ENCODE peak calls at places on chromosomes 16 and 17, in eight cellular contexts. One of them, this sample, is unnamed.
A peak's percentile ranks its signal among the peaks of the same experiment; 100 is the strongest.

GRCh38 chr17:18981642-18982424 is 22.7 kb downstream of the FAM83G start:
- DNase-seq in tibial nerve: no peak
- DNase-seq in GM12878: no peak
- DNase-seq in transverse colon: peak; percentile 92
- DNase-seq in K562: peak; percentile 59
- DNase-seq in suprapubic skin: no peak
- DNase-seq in sigmoid colon: no peak
- DNase-seq in A549: peak; percentile 82
- DNase-seq in this sample: no peak

GRCh38 chr17:71484546-71484945 is 636.3 kb upstream of the SOX9 start:
- DNase-seq in tibial nerve: no peak
- DNase-seq in K562: no peak
- DNase-seq in GM12878: no peak
- DNase-seq in transverse colon: no peak
- DNase-seq in suprapubic skin: no peak
- DNase-seq in A549: no peak
- DNase-seq in sigmoid colon: no peak
- DNase-seq in this sample: no peak

GRCh38 chr17:82551779-82552457 is 32.4 kb downstream of the FOXK2 start:
- DNase-seq in A549: peak; percentile 96
- DNase-seq in K562: peak; percentile 84
- DNase-seq in tibial nerve: peak; percentile 51
- DNase-seq in GM12878: no peak
- DNase-seq in sigmoid colon: peak; percentile 91
- DNase-seq in transverse colon: peak; percentile 82
- DNase-seq in suprapubic skin: peak; percentile 88
- DNase-seq in this sample: peak; percentile 85

GRCh38 chr17:45680360-45680759 is 103.8 kb upstream of the CRHR1 start:
- DNase-seq in transverse colon: no peak
- DNase-seq in GM12878: no peak
- DNase-seq in sigmoid colon: no peak
- DNase-seq in K562: no peak
- DNase-seq in suprapubic skin: no peak
- DNase-seq in tibial nerve: no peak
- DNase-seq in A549: no peak
- DNase-seq in this sample: no peak

GRCh38 chr16:15952265-15952711 is 2.9 kb downstream of the ABCC1 start:
- DNase-seq in transverse colon: no peak
- DNase-seq in tibial nerve: no peak
- DNase-seq in sigmoid colon: no peak
- DNase-seq in suprapubic skin: no peak
- DNase-seq in K562: no peak
- DNase-seq in A549: no peak
- DNase-seq in GM12878: no peak
- DNase-seq in this sample: no peak

GRCh38 chr16:28549301-28549899 is 4.3 kb upstream of the SGF29 start:
- DNase-seq in suprapubic skin: no peak
- DNase-seq in transverse colon: no peak
- DNase-seq in K562: no peak
- DNase-seq in tibial nerve: no peak
- DNase-seq in sigmoid colon: no peak
- DNase-seq in A549: peak; percentile 45
- DNase-seq in GM12878: no peak
- DNase-seq in this sample: no peak

GRCh38 chr16:55822280-55822810 is 10.6 kb downstream of the CES1 start:
- DNase-seq in K562: no peak
- DNase-seq in sigmoid colon: no peak
- DNase-seq in transverse colon: no peak
- DNase-seq in suprapubic skin: peak; percentile 20
- DNase-seq in tibial nerve: no peak
- DNase-seq in A549: no peak
- DNase-seq in GM12878: no peak
- DNase-seq in this sample: no peak

GRCh38 chr17:68029512-68030215 is 5.9 kb upstream of the KPNA2 start:
- DNase-seq in A549: no peak
- DNase-seq in sigmoid colon: no peak
- DNase-seq in GM12878: no peak
- DNase-seq in tibial nerve: no peak
- DNase-seq in suprapubic skin: no peak
- DNase-seq in K562: peak; percentile 43
- DNase-seq in transverse colon: no peak
- DNase-seq in this sample: no peak

GRCh38 chr17:28154242-28154641 is 111.8 kb downstream of the NLK start:
- DNase-seq in suprapubic skin: no peak
- DNase-seq in GM12878: no peak
- DNase-seq in K562: no peak
- DNase-seq in sigmoid colon: no peak
- DNase-seq in tibial nerve: no peak
- DNase-seq in A549: no peak
- DNase-seq in transverse colon: no peak
- DNase-seq in this sample: no peak

GRCh38 chr17:27088767-27089078 is 205.2 kb upstream of the WSB1 start:
- DNase-seq in A549: no peak
- DNase-seq in sigmoid colon: no peak
- DNase-seq in tibial nerve: no peak
- DNase-seq in GM12878: no peak
- DNase-seq in K562: no peak
- DNase-seq in suprapubic skin: no peak
- DNase-seq in transverse colon: no peak
- DNase-seq in this sample: no peak

GRCh38 chr17:79993390-79994221 is 42.1 kb downstream of the TBC1D16 start:
- DNase-seq in suprapubic skin: peak; percentile 93
- DNase-seq in transverse colon: peak; percentile 80
- DNase-seq in tibial nerve: peak; percentile 71
- DNase-seq in K562: no peak
- DNase-seq in sigmoid colon: peak; percentile 96
- DNase-seq in A549: peak; percentile 96
- DNase-seq in GM12878: no peak
- DNase-seq in this sample: peak; percentile 93

GRCh38 chr16:57470683-57471082 is 8.2 kb downstream of the POLR2C start:
- DNase-seq in tibial nerve: no peak
- DNase-seq in K562: no peak
- DNase-seq in transverse colon: peak; percentile 78
- DNase-seq in A549: no peak
- DNase-seq in sigmoid colon: no peak
- DNase-seq in GM12878: no peak
- DNase-seq in suprapubic skin: no peak
- DNase-seq in this sample: peak; percentile 76

GRCh38 chr16:83212301-83212841 is 585.6 kb downstream of the CDH13 start:
- DNase-seq in suprapubic skin: no peak
- DNase-seq in transverse colon: no peak
- DNase-seq in A549: no peak
- DNase-seq in tibial nerve: no peak
- DNase-seq in sigmoid colon: no peak
- DNase-seq in GM12878: no peak
- DNase-seq in K562: no peak
- DNase-seq in this sample: no peak

GRCh38 chr17:46863383-46864121 is 12.2 kb downstream of the WNT9B start:
- DNase-seq in A549: no peak
- DNase-seq in tibial nerve: no peak
- DNase-seq in K562: no peak
- DNase-seq in GM12878: no peak
- DNase-seq in transverse colon: no peak
- DNase-seq in sigmoid colon: no peak
- DNase-seq in suprapubic skin: no peak
- DNase-seq in this sample: no peak

GRCh38 chr17:72393553-72393952 is 272.7 kb downstream of the SOX9 start:
- DNase-seq in sigmoid colon: no peak
- DNase-seq in tibial nerve: no peak
- DNase-seq in transverse colon: no peak
- DNase-seq in GM12878: no peak
- DNase-seq in K562: no peak
- DNase-seq in A549: peak; percentile 74
- DNase-seq in suprapubic skin: peak; percentile 7
- DNase-seq in this sample: no peak

DNA sequence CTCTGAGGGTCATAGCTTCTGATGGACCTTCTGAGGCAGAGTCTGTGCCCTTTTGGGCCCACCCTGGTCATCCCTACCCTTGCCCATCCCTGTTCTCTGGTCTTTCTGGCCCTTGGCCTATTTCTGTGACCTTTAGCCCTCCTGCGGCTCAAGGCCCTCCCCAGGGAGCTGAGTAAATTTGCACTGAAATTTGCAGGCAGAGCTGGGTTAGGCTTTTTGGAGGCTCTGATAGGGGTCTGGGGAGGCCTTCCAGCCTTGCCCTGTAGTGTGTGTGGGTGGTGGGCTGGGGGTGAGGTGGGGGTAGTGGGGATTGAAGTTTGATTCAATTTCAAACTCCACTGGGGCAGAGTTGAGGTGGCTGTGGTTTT is 17.8 kb downstream of the RARA start:
- DNase-seq in sigmoid colon: no peak
- DNase-seq in transverse colon: no peak
- DNase-seq in GM12878: no peak
- DNase-seq in A549: no peak
- DNase-seq in suprapubic skin: no peak
- DNase-seq in tibial nerve: no peak
- DNase-seq in K562: no peak
- DNase-seq in this sample: peak; percentile 75
- H3K27ac ChIP-seq in sigmoid colon: peak overlapping the region; percentile 93
- H3K27ac ChIP-seq in transverse colon: peak overlapping the region; percentile 94
- H3K27ac ChIP-seq in GM12878: peak overlapping the region; percentile 96
- H3K27ac ChIP-seq in A549: peak overlapping the region; percentile 61
- H3K27ac ChIP-seq in suprapubic skin: peak overlapping the region; percentile 66
- H3K27ac ChIP-seq in tibial nerve: peak overlapping the region; percentile 53
- H3K27ac ChIP-seq in K562: no peak overlapping the region
- H3K27ac ChIP-seq in this sample: peak overlapping the region; percentile 64

GRCh38 chr16:5971924-5972323 is 874.3 kb upstream of the EEF2KMT start:
- DNase-seq in transverse colon: no peak
- DNase-seq in tibial nerve: no peak
- DNase-seq in K562: no peak
- DNase-seq in A549: no peak
- DNase-seq in sigmoid colon: no peak
- DNase-seq in suprapubic skin: no peak
- DNase-seq in GM12878: no peak
- DNase-seq in this sample: no peak

GRCh38 chr16:5965321-5965720 is 867.7 kb upstream of the EEF2KMT start:
- DNase-seq in transverse colon: no peak
- DNase-seq in K562: no peak
- DNase-seq in A549: no peak
- DNase-seq in suprapubic skin: no peak
- DNase-seq in GM12878: no peak
- DNase-seq in tibial nerve: no peak
- DNase-seq in sigmoid colon: no peak
- DNase-seq in this sample: no peak

GRCh38 chr16:5966004-5966403 is 868.4 kb upstream of the EEF2KMT start:
- DNase-seq in K562: no peak
- DNase-seq in GM12878: no peak
- DNase-seq in A549: no peak
- DNase-seq in suprapubic skin: no peak
- DNase-seq in transverse colon: no peak
- DNase-seq in tibial nerve: no peak
- DNase-seq in sigmoid colon: no peak
- DNase-seq in this sample: no peak

GRCh38 chr16:5972747-5973146 is 875.2 kb upstream of the EEF2KMT start:
- DNase-seq in tibial nerve: no peak
- DNase-seq in GM12878: no peak
- DNase-seq in transverse colon: no peak
- DNase-seq in A549: no peak
- DNase-seq in suprapubic skin: no peak
- DNase-seq in sigmoid colon: no peak
- DNase-seq in K562: no peak
- DNase-seq in this sample: no peak

GRCh38 chr16:5971106-5971505 is 873.5 kb upstream of the EEF2KMT start:
- DNase-seq in GM12878: no peak
- DNase-seq in sigmoid colon: no peak
- DNase-seq in suprapubic skin: no peak
- DNase-seq in K562: no peak
- DNase-seq in tibial nerve: no peak
- DNase-seq in transverse colon: no peak
- DNase-seq in A549: no peak
- DNase-seq in this sample: no peak
- TF ChIP-seq EP300 in GM12878: no peak
- TF ChIP-seq EP300 in sigmoid colon: no peak
- TF ChIP-seq EP300 in suprapubic skin: no peak
- TF ChIP-seq EP300 in K562: no peak
- TF ChIP-seq EP300 in tibial nerve: no peak
- TF ChIP-seq EP300 in transverse colon: no peak
- TF ChIP-seq EP300 in A549: no peak
- TF ChIP-seq EP300 in this sample: no peak

DNA sequence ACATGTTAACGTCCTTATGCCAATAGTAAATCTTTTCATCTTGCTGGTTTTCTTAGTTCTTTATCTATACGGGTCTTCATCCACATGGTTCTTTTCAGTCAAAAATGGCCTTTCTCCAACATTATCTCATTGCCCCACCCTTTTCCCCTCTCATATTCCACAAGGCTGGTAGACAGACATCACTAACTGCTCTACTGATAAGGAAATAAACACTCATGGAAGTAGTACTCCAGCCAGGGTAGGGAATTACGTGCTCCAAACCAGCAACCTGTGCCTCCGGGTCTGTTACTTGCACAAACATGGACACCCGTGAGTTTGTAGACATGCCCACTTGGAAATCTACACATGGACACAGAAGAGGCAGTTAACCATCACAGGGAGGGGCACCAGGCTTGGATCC is 141.3 kb downstream of the XYLT1 start:
- DNase-seq in transverse colon: no peak
- DNase-seq in GM12878: no peak
- DNase-seq in suprapubic skin: no peak
- DNase-seq in K562: no peak
- DNase-seq in tibial nerve: no peak
- DNase-seq in A549: no peak
- DNase-seq in sigmoid colon: no peak
- DNase-seq in this sample: no peak
- H3K27ac ChIP-seq in transverse colon: peak overlapping the region; percentile 85
- H3K27ac ChIP-seq in GM12878: no peak overlapping the region
- H3K27ac ChIP-seq in suprapubic skin: peak overlapping the region; percentile 38
- H3K27ac ChIP-seq in K562: no peak overlapping the region
- H3K27ac ChIP-seq in tibial nerve: no peak overlapping the region
- H3K27ac ChIP-seq in A549: no peak overlapping the region
- H3K27ac ChIP-seq in sigmoid colon: peak overlapping the region; percentile 80
- H3K27ac ChIP-seq in this sample: peak overlapping the region; percentile 42

DNA sequence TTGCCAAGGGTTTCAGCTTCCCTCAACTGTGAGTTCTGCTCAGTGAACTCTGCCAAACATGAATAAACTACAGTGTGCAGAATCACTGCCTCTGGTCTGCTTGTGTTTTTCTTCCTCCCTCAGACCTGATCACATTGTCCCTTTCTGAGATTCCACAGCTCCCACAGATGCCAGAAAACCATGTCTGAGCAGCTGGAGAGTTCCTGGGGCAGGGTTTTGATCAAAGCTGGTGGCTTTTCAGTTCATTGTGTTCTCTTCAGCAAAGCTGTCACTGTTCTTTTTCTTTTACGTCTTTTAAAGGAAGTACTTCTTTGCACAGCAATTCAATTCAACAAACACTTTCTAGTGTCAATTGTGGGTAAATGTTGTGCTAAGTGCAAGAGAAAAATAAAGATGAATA is 555.8 kb downstream of the RBFOX1 start:
- DNase-seq in K562: no peak
- DNase-seq in suprapubic skin: no peak
- DNase-seq in tibial nerve: no peak
- DNase-seq in transverse colon: no peak
- DNase-seq in GM12878: no peak
- DNase-seq in A549: no peak
- DNase-seq in sigmoid colon: no peak
- DNase-seq in this sample: no peak
- TF ChIP-seq EP300 in K562: no peak
- TF ChIP-seq EP300 in suprapubic skin: no peak
- TF ChIP-seq EP300 in tibial nerve: no peak
- TF ChIP-seq EP300 in transverse colon: no peak
- TF ChIP-seq EP300 in GM12878: no peak
- TF ChIP-seq EP300 in A549: no peak
- TF ChIP-seq EP300 in sigmoid colon: no peak
- TF ChIP-seq EP300 in this sample: no peak

This sample was measured in ovary.